ENCODE peak calls at places on chromosomes 2 and 18, in seven cellular contexts. One of them, this sample, is unnamed.

GRCh38 chr2:172252154-172252553 is 149.5 kb upstream of the DLX2 start:
- DNase-seq in left ventricle myocardium inferior: peak; percentile 71
- DNase-seq in kidney: peak; percentile 78
- DNase-seq in Peyer's patch: no peak
- DNase-seq in upper lobe of right lung: no peak
- DNase-seq in uterus: no peak
- DNase-seq in left lung: no peak
- DNase-seq in this sample: no peak

GRCh38 chr2:225895126-225895525 is 495.6 kb downstream of the NYAP2 start:
- DNase-seq in upper lobe of right lung: no peak
- DNase-seq in uterus: no peak
- DNase-seq in Peyer's patch: no peak
- DNase-seq in left ventricle myocardium inferior: no peak
- DNase-seq in left lung: no peak
- DNase-seq in kidney: no peak
- DNase-seq in this sample: no peak

GRCh38 chr2:144317071-144317738 is 202.7 kb downstream of the ZEB2 start:
- DNase-seq in kidney: no peak
- DNase-seq in Peyer's patch: no peak
- DNase-seq in uterus: no peak
- DNase-seq in upper lobe of right lung: no peak
- DNase-seq in left ventricle myocardium inferior: no peak
- DNase-seq in left lung: no peak
- DNase-seq in this sample: no peak

GRCh38 chr18:14089176-14089575 is 43.1 kb downstream of the ZNF519 start:
- DNase-seq in left ventricle myocardium inferior: no peak
- DNase-seq in Peyer's patch: no peak
- DNase-seq in upper lobe of right lung: no peak
- DNase-seq in kidney: no peak
- DNase-seq in left lung: no peak
- DNase-seq in uterus: no peak
- DNase-seq in this sample: no peak

GRCh38 chr2:39099311-39099710 is 21.5 kb downstream of the SOS1 start:
- DNase-seq in Peyer's patch: no peak
- DNase-seq in uterus: no peak
- DNase-seq in left lung: no peak
- DNase-seq in left ventricle myocardium inferior: no peak
- DNase-seq in kidney: no peak
- DNase-seq in upper lobe of right lung: no peak
- DNase-seq in this sample: no peak

GRCh38 chr18:6949800-6950586 is 167.6 kb downstream of the LAMA1 start:
- DNase-seq in Peyer's patch: no peak
- DNase-seq in left lung: no peak
- DNase-seq in uterus: no peak
- DNase-seq in kidney: no peak
- DNase-seq in left ventricle myocardium inferior: no peak
- DNase-seq in upper lobe of right lung: no peak
- DNase-seq in this sample: no peak

GRCh38 chr18:48151421-48152095 is 221.1 kb upstream of the SMAD2 start:
- DNase-seq in upper lobe of right lung: no peak
- DNase-seq in kidney: no peak
- DNase-seq in uterus: no peak
- DNase-seq in Peyer's patch: peak; percentile 59
- DNase-seq in left ventricle myocardium inferior: no peak
- DNase-seq in left lung: peak; percentile 26
- DNase-seq in this sample: no peak

GRCh38 chr18:48838921-48839818 is 111.6 kb downstream of the SMAD7 start:
- DNase-seq in uterus: no peak
- DNase-seq in kidney: peak; percentile 71
- DNase-seq in Peyer's patch: no peak
- DNase-seq in left ventricle myocardium inferior: no peak
- DNase-seq in upper lobe of right lung: peak; percentile 58
- DNase-seq in left lung: no peak
- DNase-seq in this sample: no peak

GRCh38 chr2:212299943-212300342 is 238.7 kb downstream of the ERBB4 start:
- DNase-seq in Peyer's patch: no peak
- DNase-seq in kidney: no peak
- DNase-seq in upper lobe of right lung: no peak
- DNase-seq in uterus: no peak
- DNase-seq in left lung: no peak
- DNase-seq in left ventricle myocardium inferior: no peak
- DNase-seq in this sample: no peak

GRCh38 chr2:43013821-43014345 is 212.5 kb downstream of the ZFP36L2 start:
- DNase-seq in left lung: peak; percentile 10
- DNase-seq in uterus: no peak
- DNase-seq in Peyer's patch: peak; percentile 50
- DNase-seq in left ventricle myocardium inferior: no peak
- DNase-seq in kidney: no peak
- DNase-seq in upper lobe of right lung: no peak
- DNase-seq in this sample: no peak

GRCh38 chr2:71534786-71535185 is 81.4 kb downstream of the DYSF start:
- DNase-seq in upper lobe of right lung: peak; percentile 58
- DNase-seq in Peyer's patch: no peak
- DNase-seq in uterus: no peak
- DNase-seq in left lung: no peak
- DNase-seq in left ventricle myocardium inferior: no peak
- DNase-seq in kidney: no peak
- DNase-seq in this sample: no peak

GRCh38 chr2:240958366-240959213 is 39.8 kb upstream of the SNED1 start:
- DNase-seq in left lung: peak; percentile 31
- DNase-seq in kidney: peak; percentile 71
- DNase-seq in upper lobe of right lung: no peak
- DNase-seq in left ventricle myocardium inferior: no peak
- DNase-seq in Peyer's patch: peak; percentile 42
- DNase-seq in uterus: no peak
- DNase-seq in this sample: no peak

GRCh38 chr2:127913808-127914457 is 28.2 kb upstream of the AMMECR1L start:
- DNase-seq in left ventricle myocardium inferior: no peak
- DNase-seq in kidney: no peak
- DNase-seq in left lung: no peak
- DNase-seq in Peyer's patch: no peak
- DNase-seq in upper lobe of right lung: no peak
- DNase-seq in uterus: no peak
- DNase-seq in this sample: no peak

GRCh38 chr2:115939902-115940301 is 1497.5 kb downstream of the DPP10 start:
- DNase-seq in kidney: no peak
- DNase-seq in Peyer's patch: no peak
- DNase-seq in left lung: no peak
- DNase-seq in left ventricle myocardium inferior: no peak
- DNase-seq in upper lobe of right lung: no peak
- DNase-seq in uterus: no peak
- DNase-seq in this sample: no peak

GRCh38 chr2:173572848-173573247 is 218.2 kb downstream of the CDCA7 start:
- DNase-seq in uterus: no peak
- DNase-seq in upper lobe of right lung: no peak
- DNase-seq in Peyer's patch: no peak
- DNase-seq in kidney: no peak
- DNase-seq in left ventricle myocardium inferior: no peak
- DNase-seq in left lung: no peak
- DNase-seq in this sample: no peak

GRCh38 chr2:24558781-24559540 is 67.9 kb downstream of the NCOA1 start:
- DNase-seq in uterus: no peak
- DNase-seq in left ventricle myocardium inferior: no peak
- DNase-seq in left lung: no peak
- DNase-seq in kidney: no peak
- DNase-seq in Peyer's patch: no peak
- DNase-seq in upper lobe of right lung: no peak
- DNase-seq in this sample: no peak

GRCh38 chr2:24076849-24077534 is 866 bp upstream of the SF3B6 start:
- DNase-seq in upper lobe of right lung: no peak
- DNase-seq in left ventricle myocardium inferior: no peak
- DNase-seq in uterus: no peak
- DNase-seq in left lung: no peak
- DNase-seq in Peyer's patch: no peak
- DNase-seq in kidney: no peak
- DNase-seq in this sample: no peak

GRCh38 chr18:70422061-70422965 is 133.5 kb downstream of the SOCS6 start:
- DNase-seq in kidney: peak; percentile 90
- DNase-seq in left ventricle myocardium inferior: peak; percentile 64
- DNase-seq in left lung: peak; percentile 87
- DNase-seq in uterus: peak; percentile 60
- DNase-seq in upper lobe of right lung: peak; percentile 90
- DNase-seq in Peyer's patch: peak; percentile 89
- DNase-seq in this sample: no peak

GRCh38 chr2:52976132-52976949 is 791.3 kb upstream of the CHAC2 start:
- DNase-seq in Peyer's patch: no peak
- DNase-seq in left ventricle myocardium inferior: no peak
- DNase-seq in upper lobe of right lung: no peak
- DNase-seq in left lung: no peak
- DNase-seq in uterus: no peak
- DNase-seq in kidney: no peak
- DNase-seq in this sample: no peak

DNA sequence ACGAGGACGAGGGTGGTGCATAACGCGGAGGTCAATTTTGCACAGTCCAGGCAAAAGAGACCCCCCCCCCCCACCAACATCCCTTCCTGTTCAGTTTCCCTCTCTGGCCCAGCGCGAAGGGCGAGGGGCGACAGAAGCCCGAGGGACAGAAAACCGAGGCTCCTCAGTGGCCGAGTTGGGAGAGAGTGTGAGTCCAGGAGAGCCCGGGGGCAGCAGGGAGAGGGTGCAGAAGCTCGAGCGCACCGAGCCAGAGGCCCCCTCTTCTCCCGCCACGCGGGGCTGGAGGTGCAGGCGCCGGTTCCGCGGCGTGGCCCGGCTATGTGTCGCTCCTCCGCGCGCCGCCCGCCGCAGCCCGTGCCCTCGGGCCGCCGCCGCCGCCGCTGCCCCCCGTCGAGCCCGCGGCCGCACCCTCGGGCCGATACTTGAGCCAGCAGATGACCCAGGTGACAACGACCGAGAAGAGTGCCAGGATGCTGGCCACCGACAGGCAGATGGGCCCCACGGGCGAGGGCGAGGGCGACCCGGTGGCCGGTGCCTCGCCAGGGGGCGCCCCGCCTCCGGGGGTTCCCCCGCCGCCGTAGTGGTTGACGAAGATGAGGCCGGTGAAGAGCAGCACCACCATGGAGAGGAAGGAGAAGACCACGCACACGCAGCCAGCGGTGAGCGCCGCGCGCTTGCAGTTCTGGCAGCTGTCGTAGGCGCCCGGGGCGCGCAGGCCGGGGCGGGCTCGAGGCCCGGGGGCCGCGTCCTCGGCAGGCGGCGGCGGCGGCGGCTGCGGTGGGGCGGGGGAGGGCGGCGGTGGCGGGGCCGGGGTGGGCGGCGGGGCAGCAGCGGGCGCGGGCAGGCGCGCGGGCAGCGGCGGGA is 20.1 kb upstream of the PAX3 start:
- DNase-seq in Peyer's patch: peak; percentile 57
- DNase-seq in uterus: peak; percentile 58
- DNase-seq in upper lobe of right lung: peak; percentile 68
- DNase-seq in left ventricle myocardium inferior: peak; percentile 49
- DNase-seq in kidney: peak; percentile 76
- DNase-seq in left lung: no peak
- DNase-seq in this sample: peak; percentile 15
- TF ChIP-seq CTCF in Peyer's patch: no peak
- TF ChIP-seq CTCF in uterus: no peak
- TF ChIP-seq CTCF in upper lobe of right lung: peak; percentile 44
- TF ChIP-seq CTCF in left ventricle myocardium inferior: peak; percentile 58
- TF ChIP-seq CTCF in kidney: no peak
- TF ChIP-seq CTCF in left lung: no peak
- TF ChIP-seq CTCF in this sample: no peak

DNA sequence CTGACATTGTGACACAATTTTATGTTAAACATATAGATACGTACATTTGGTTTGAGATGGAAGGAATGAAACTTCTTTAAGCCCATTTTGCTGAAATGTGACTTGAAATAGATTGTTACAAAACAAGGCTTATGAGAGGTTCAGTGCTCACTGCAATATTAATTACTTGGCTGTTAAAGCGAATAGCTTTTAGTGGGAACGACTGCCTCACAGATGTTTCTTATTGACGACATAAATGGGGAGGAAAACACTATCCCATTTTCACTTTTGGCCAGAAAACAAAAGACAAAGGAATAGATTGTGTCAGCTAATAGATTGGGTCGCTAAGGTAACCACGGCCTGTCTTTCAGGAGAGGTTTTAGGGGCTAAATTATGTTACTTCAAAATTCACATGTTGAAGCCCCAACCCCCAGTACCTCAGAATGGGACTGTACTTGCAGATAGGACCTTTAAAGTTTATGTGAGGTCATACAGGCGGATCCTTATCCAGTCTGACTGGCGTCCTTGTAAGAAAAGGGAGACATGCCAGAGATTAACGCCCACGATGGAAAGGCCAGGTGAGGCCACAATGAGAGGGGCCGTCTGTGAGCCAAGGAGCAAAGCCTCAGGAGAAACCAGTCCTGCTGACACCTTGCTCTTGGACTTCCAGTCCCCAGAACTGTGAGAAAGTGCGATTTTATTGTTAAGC is 10.8 kb downstream of the INPP1 start:
- DNase-seq in uterus: no peak
- DNase-seq in kidney: no peak
- DNase-seq in left lung: no peak
- DNase-seq in left ventricle myocardium inferior: no peak
- DNase-seq in upper lobe of right lung: no peak
- DNase-seq in Peyer's patch: no peak
- DNase-seq in this sample: no peak
- H3K27ac ChIP-seq in uterus: peak overlapping the region; percentile 52
- H3K27ac ChIP-seq in kidney: no peak overlapping the region
- H3K27ac ChIP-seq in left lung: peak overlapping the region; percentile 65
- H3K27ac ChIP-seq in left ventricle myocardium inferior: peak overlapping the region; percentile 41
- H3K27ac ChIP-seq in upper lobe of right lung: no peak overlapping the region
- H3K27ac ChIP-seq in Peyer's patch: no peak overlapping the region
- H3K27ac ChIP-seq in this sample: no peak overlapping the region

GRCh38 chr18:80046961-80047541 is 12.8 kb downstream of the RBFA start:
- DNase-seq in upper lobe of right lung: no peak
- DNase-seq in kidney: no peak
- DNase-seq in Peyer's patch: no peak
- DNase-seq in left lung: no peak
- DNase-seq in left ventricle myocardium inferior: no peak
- DNase-seq in uterus: no peak
- DNase-seq in this sample: no peak

GRCh38 chr18:80046011-80046410 is 11.8 kb downstream of the RBFA start:
- DNase-seq in upper lobe of right lung: no peak
- DNase-seq in kidney: no peak
- DNase-seq in uterus: no peak
- DNase-seq in left ventricle myocardium inferior: no peak
- DNase-seq in left lung: no peak
- DNase-seq in Peyer's patch: no peak
- DNase-seq in this sample: no peak

GRCh38 chr18:80046431-80046830 is 12.2 kb downstream of the RBFA start:
- DNase-seq in uterus: no peak
- DNase-seq in upper lobe of right lung: no peak
- DNase-seq in Peyer's patch: no peak
- DNase-seq in kidney: no peak
- DNase-seq in left lung: no peak
- DNase-seq in left ventricle myocardium inferior: no peak
- DNase-seq in this sample: no peak

GRCh38 chr18:80056095-80056494 is 21.9 kb downstream of the RBFA start:
- DNase-seq in left ventricle myocardium inferior: no peak
- DNase-seq in upper lobe of right lung: no peak
- DNase-seq in Peyer's patch: no peak
- DNase-seq in uterus: no peak
- DNase-seq in kidney: no peak
- DNase-seq in left lung: no peak
- DNase-seq in this sample: no peak

GRCh38 chr18:80050797-80051196 is 16.6 kb downstream of the RBFA start:
- DNase-seq in uterus: no peak
- DNase-seq in kidney: no peak
- DNase-seq in Peyer's patch: no peak
- DNase-seq in left ventricle myocardium inferior: no peak
- DNase-seq in upper lobe of right lung: no peak
- DNase-seq in left lung: no peak
- DNase-seq in this sample: no peak
- H3K9me3 ChIP-seq in uterus: peaks cover 24% of the 10 kb centered on the region
- H3K9me3 ChIP-seq in kidney: peaks cover 7% of the 10 kb centered on the region
- H3K9me3 ChIP-seq in Peyer's patch: no peaks in the 10 kb centered on the region
- H3K9me3 ChIP-seq in left ventricle myocardium inferior: peaks cover 30% of the 10 kb centered on the region
- H3K9me3 ChIP-seq in upper lobe of right lung: peaks cover 8% of the 10 kb centered on the region
- H3K9me3 ChIP-seq in left lung: peaks cover 48% of the 10 kb centered on the region
- H3K9me3 ChIP-seq in this sample: peaks cover 39% of the 10 kb centered on the region

GRCh38 chr2:238158807-238159539 is at the start of gene ERFE:
- DNase-seq in left ventricle myocardium inferior: peak; percentile 20
- DNase-seq in left lung: no peak
- DNase-seq in uterus: peak; percentile 40
- DNase-seq in Peyer's patch: no peak
- DNase-seq in kidney: peak; percentile 73
- DNase-seq in upper lobe of right lung: peak; percentile 70
- DNase-seq in this sample: no peak
- TF ChIP-seq CTCF in left ventricle myocardium inferior: peak; percentile 60
- TF ChIP-seq CTCF in left lung: peak; percentile 26
- TF ChIP-seq CTCF in uterus: peak; percentile 34
- TF ChIP-seq CTCF in Peyer's patch: peak; percentile 40
- TF ChIP-seq CTCF in kidney: peak; percentile 15
- TF ChIP-seq CTCF in upper lobe of right lung: peak; percentile 38
- TF ChIP-seq CTCF in this sample: peak; percentile 22